ENCODE peak calls at places on chromosomes 5 and 9, in six cellular contexts. One of them, this sample, is unnamed.

GRCh38 chr5:38961691-38962090 is 112.5 kb downstream of the RICTOR start:
- DNase-seq in keratinocyte: no peak
- DNase-seq in Peyer's patch: no peak
- DNase-seq in left ventricle myocardium inferior: no peak
- DNase-seq in body of pancreas: no peak
- DNase-seq in lung: no peak
- DNase-seq in this sample: no peak

GRCh38 chr5:181059297-181060230 is 19.5 kb downstream of the BTNL9 start:
- DNase-seq in lung: no peak
- DNase-seq in body of pancreas: peak; percentile 39
- DNase-seq in keratinocyte: no peak
- DNase-seq in Peyer's patch: no peak
- DNase-seq in left ventricle myocardium inferior: no peak
- DNase-seq in this sample: no peak

GRCh38 chr5:122661496-122662180 is 113.2 kb upstream of the SNX2 start:
- DNase-seq in keratinocyte: no peak
- DNase-seq in lung: no peak
- DNase-seq in Peyer's patch: no peak
- DNase-seq in body of pancreas: no peak
- DNase-seq in left ventricle myocardium inferior: no peak
- DNase-seq in this sample: no peak

GRCh38 chr5:51479840-51480239 is 96.6 kb downstream of the ISL1 start:
- DNase-seq in keratinocyte: no peak
- DNase-seq in body of pancreas: no peak
- DNase-seq in Peyer's patch: no peak
- DNase-seq in left ventricle myocardium inferior: no peak
- DNase-seq in lung: no peak
- DNase-seq in this sample: no peak

GRCh38 chr5:169753795-169754194 is 116.7 kb downstream of the DOCK2 start:
- DNase-seq in keratinocyte: no peak
- DNase-seq in left ventricle myocardium inferior: no peak
- DNase-seq in lung: no peak
- DNase-seq in Peyer's patch: no peak
- DNase-seq in body of pancreas: no peak
- DNase-seq in this sample: no peak

GRCh38 chr5:2352101-2352861 is 399.2 kb downstream of the IRX2 start:
- DNase-seq in Peyer's patch: no peak
- DNase-seq in body of pancreas: no peak
- DNase-seq in lung: no peak
- DNase-seq in left ventricle myocardium inferior: no peak
- DNase-seq in keratinocyte: no peak
- DNase-seq in this sample: no peak

GRCh38 chr9:20584968-20585643 is 37.2 kb downstream of the MLLT3 start:
- DNase-seq in lung: no peak
- DNase-seq in body of pancreas: no peak
- DNase-seq in keratinocyte: no peak
- DNase-seq in left ventricle myocardium inferior: no peak
- DNase-seq in Peyer's patch: no peak
- DNase-seq in this sample: no peak

GRCh38 chr5:167900521-167900920 is 390.9 kb upstream of the WWC1 start:
- DNase-seq in body of pancreas: no peak
- DNase-seq in Peyer's patch: no peak
- DNase-seq in keratinocyte: no peak
- DNase-seq in lung: no peak
- DNase-seq in left ventricle myocardium inferior: no peak
- DNase-seq in this sample: no peak

GRCh38 chr5:173907686-173908371 is 19.7 kb downstream of the CPEB4 start:
- DNase-seq in keratinocyte: no peak
- DNase-seq in left ventricle myocardium inferior: no peak
- DNase-seq in body of pancreas: no peak
- DNase-seq in lung: no peak
- DNase-seq in Peyer's patch: no peak
- DNase-seq in this sample: no peak

GRCh38 chr9:136499935-136500910 is 17.4 kb upstream of the SEC16A start:
- DNase-seq in lung: no peak
- DNase-seq in left ventricle myocardium inferior: no peak
- DNase-seq in Peyer's patch: no peak
- DNase-seq in keratinocyte: no peak
- DNase-seq in body of pancreas: peak; percentile 89
- DNase-seq in this sample: no peak

GRCh38 chr5:15463231-15463630 is 36.7 kb upstream of the FBXL7 start:
- DNase-seq in keratinocyte: no peak
- DNase-seq in body of pancreas: no peak
- DNase-seq in lung: no peak
- DNase-seq in Peyer's patch: no peak
- DNase-seq in left ventricle myocardium inferior: no peak
- DNase-seq in this sample: no peak

GRCh38 chr5:124847907-124848306 is 101.5 kb upstream of the ZNF608 start:
- DNase-seq in Peyer's patch: no peak
- DNase-seq in keratinocyte: no peak
- DNase-seq in lung: no peak
- DNase-seq in body of pancreas: no peak
- DNase-seq in left ventricle myocardium inferior: no peak
- DNase-seq in this sample: no peak

GRCh38 chr5:179181988-179182387 is 121.8 kb downstream of the ZNF354C start:
- DNase-seq in body of pancreas: no peak
- DNase-seq in lung: no peak
- DNase-seq in Peyer's patch: peak; percentile 14
- DNase-seq in left ventricle myocardium inferior: no peak
- DNase-seq in keratinocyte: no peak
- DNase-seq in this sample: no peak

GRCh38 chr5:157924931-157925729 is 66.2 kb upstream of the CLINT1 start:
- DNase-seq in left ventricle myocardium inferior: no peak
- DNase-seq in lung: peak; percentile 52
- DNase-seq in Peyer's patch: no peak
- DNase-seq in body of pancreas: no peak
- DNase-seq in keratinocyte: no peak
- DNase-seq in this sample: no peak

GRCh38 chr9:84271004-84271886 is 69.3 kb downstream of the SLC28A3 start:
- DNase-seq in Peyer's patch: no peak
- DNase-seq in left ventricle myocardium inferior: peak; percentile 41
- DNase-seq in body of pancreas: peak; percentile 65
- DNase-seq in lung: no peak
- DNase-seq in keratinocyte: no peak
- DNase-seq in this sample: no peak

GRCh38 chr9:21994526-21994995 is at the start of gene CDKN2B-AS1:
- DNase-seq in body of pancreas: peak; percentile 50
- DNase-seq in keratinocyte: no peak
- DNase-seq in lung: no peak
- DNase-seq in left ventricle myocardium inferior: no peak
- DNase-seq in Peyer's patch: peak; percentile 74
- DNase-seq in this sample: peak; percentile 79

GRCh38 chr9:137160716-137161557 is 8.9 kb downstream of the LRRC26 start:
- DNase-seq in body of pancreas: no peak
- DNase-seq in left ventricle myocardium inferior: no peak
- DNase-seq in Peyer's patch: no peak
- DNase-seq in lung: no peak
- DNase-seq in keratinocyte: no peak
- DNase-seq in this sample: no peak

GRCh38 chr9:70256123-70256551 is 2.6 kb upstream of the SMC5 start:
- DNase-seq in lung: no peak
- DNase-seq in keratinocyte: peak; percentile 15
- DNase-seq in body of pancreas: peak; percentile 41
- DNase-seq in Peyer's patch: no peak
- DNase-seq in left ventricle myocardium inferior: no peak
- DNase-seq in this sample: no peak

GRCh38 chr5:177327539-177328522 is 16.1 kb upstream of the MXD3 start:
- DNase-seq in body of pancreas: peak; percentile 58
- DNase-seq in left ventricle myocardium inferior: peak; percentile 50
- DNase-seq in keratinocyte: no peak
- DNase-seq in lung: no peak
- DNase-seq in Peyer's patch: peak; percentile 37
- DNase-seq in this sample: no peak

GRCh38 chr5:134463991-134464760 is 52.5 kb upstream of the CDKN2AIPNL start:
- DNase-seq in body of pancreas: no peak
- DNase-seq in keratinocyte: no peak
- DNase-seq in lung: no peak
- DNase-seq in Peyer's patch: no peak
- DNase-seq in left ventricle myocardium inferior: no peak
- DNase-seq in this sample: no peak

GRCh38 chr5:141192110-141192725 is at the start of gene PCDHB10:
- DNase-seq in keratinocyte: no peak
- DNase-seq in body of pancreas: peak; percentile 40
- DNase-seq in lung: no peak
- DNase-seq in Peyer's patch: no peak
- DNase-seq in left ventricle myocardium inferior: no peak
- DNase-seq in this sample: peak; percentile 49

GRCh38 chr9:126671381-126671831 is 57.7 kb downstream of the LMX1B start:
- DNase-seq in lung: no peak
- DNase-seq in left ventricle myocardium inferior: peak; percentile 50
- DNase-seq in keratinocyte: no peak
- DNase-seq in Peyer's patch: no peak
- DNase-seq in body of pancreas: no peak
- DNase-seq in this sample: no peak

DNA sequence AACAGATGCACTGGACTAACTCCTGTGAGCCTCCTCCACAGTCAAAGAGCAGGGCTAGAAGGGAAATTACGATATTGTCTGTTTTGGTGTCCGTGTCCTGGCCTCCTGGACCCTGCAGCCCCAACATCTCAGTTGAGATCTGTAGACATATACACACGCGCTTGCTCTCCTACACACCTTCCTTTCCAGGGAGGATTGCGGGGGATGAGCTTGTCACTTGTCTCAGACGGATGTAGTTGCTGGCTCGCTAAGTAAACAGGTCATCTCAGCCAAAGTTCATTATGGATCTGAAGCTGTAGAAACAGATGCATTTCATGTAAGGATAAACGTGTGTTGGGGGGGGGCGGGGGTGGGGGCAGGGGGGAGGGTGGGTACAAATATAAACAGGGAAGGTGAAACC is 549.3 kb downstream of the CCDC171 start:
- DNase-seq in keratinocyte: no peak
- DNase-seq in lung: no peak
- DNase-seq in Peyer's patch: no peak
- DNase-seq in left ventricle myocardium inferior: no peak
- DNase-seq in body of pancreas: no peak
- DNase-seq in this sample: no peak
- H3K4me3 ChIP-seq in keratinocyte: no peak overlapping the region
- H3K4me3 ChIP-seq in lung: no peak overlapping the region
- H3K4me3 ChIP-seq in Peyer's patch: no peak overlapping the region
- H3K4me3 ChIP-seq in left ventricle myocardium inferior: no peak overlapping the region
- H3K4me3 ChIP-seq in body of pancreas: no peak overlapping the region
- H3K4me3 ChIP-seq in this sample: no peak overlapping the region

DNA sequence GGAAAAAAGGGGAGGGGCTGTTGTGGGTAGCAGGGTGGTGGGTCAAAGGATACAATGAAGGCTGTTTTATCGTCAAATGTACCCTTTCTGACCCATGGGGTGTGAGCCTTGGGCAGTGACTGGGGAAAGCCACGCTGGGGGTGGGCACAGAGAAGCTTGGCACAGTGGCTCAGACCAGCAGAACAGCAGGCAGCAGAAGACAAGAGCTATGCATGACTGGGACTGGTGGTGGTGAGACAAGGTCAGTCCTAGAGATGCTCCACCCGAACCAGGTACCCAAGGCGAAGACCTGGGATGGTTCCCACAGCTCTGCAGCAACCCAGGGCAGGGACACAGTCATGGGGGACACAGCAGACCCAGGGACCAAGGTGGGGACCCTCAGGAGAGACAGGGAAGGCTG is 38.3 kb downstream of the BICD2 start:
- DNase-seq in left ventricle myocardium inferior: no peak
- DNase-seq in lung: no peak
- DNase-seq in keratinocyte: no peak
- DNase-seq in Peyer's patch: no peak
- DNase-seq in body of pancreas: no peak
- DNase-seq in this sample: no peak
- H3K4me1 ChIP-seq in left ventricle myocardium inferior: peaks cover 68% of the 10 kb centered on the region
- H3K4me1 ChIP-seq in lung: peaks cover 26% of the 10 kb centered on the region
- H3K4me1 ChIP-seq in keratinocyte: peaks cover 57% of the 10 kb centered on the region
- H3K4me1 ChIP-seq in Peyer's patch: peaks cover 31% of the 10 kb centered on the region
- H3K4me1 ChIP-seq in body of pancreas: no peaks in the 10 kb centered on the region
- H3K4me1 ChIP-seq in this sample: no peaks in the 10 kb centered on the region

GRCh38 chr9:120926397-120926928 is at the start of gene TRAF1:
- DNase-seq in Peyer's patch: no peak
- DNase-seq in lung: no peak
- DNase-seq in keratinocyte: no peak
- DNase-seq in left ventricle myocardium inferior: no peak
- DNase-seq in body of pancreas: no peak
- DNase-seq in this sample: no peak
- H3K4me3 ChIP-seq in Peyer's patch: peak within 1 kb of the TSS; percentile 19
- H3K4me3 ChIP-seq in lung: no peak within 1 kb of the TSS
- H3K4me3 ChIP-seq in keratinocyte: no peak within 1 kb of the TSS
- H3K4me3 ChIP-seq in left ventricle myocardium inferior: no peak within 1 kb of the TSS
- H3K4me3 ChIP-seq in body of pancreas: no peak within 1 kb of the TSS
- H3K4me3 ChIP-seq in this sample: no peak within 1 kb of the TSS

GRCh38 chr9:123263227-123263626 is 5.2 kb downstream of the STRBP start:
- DNase-seq in left ventricle myocardium inferior: no peak
- DNase-seq in body of pancreas: no peak
- DNase-seq in lung: no peak
- DNase-seq in Peyer's patch: no peak
- DNase-seq in keratinocyte: no peak
- DNase-seq in this sample: no peak

GRCh38 chr9:123260340-123260739 is 8.0 kb downstream of the STRBP start:
- DNase-seq in Peyer's patch: no peak
- DNase-seq in lung: no peak
- DNase-seq in body of pancreas: no peak
- DNase-seq in left ventricle myocardium inferior: no peak
- DNase-seq in keratinocyte: no peak
- DNase-seq in this sample: no peak

GRCh38 chr9:123261006-123261677 is 7.2 kb downstream of the STRBP start:
- DNase-seq in keratinocyte: no peak
- DNase-seq in left ventricle myocardium inferior: no peak
- DNase-seq in body of pancreas: no peak
- DNase-seq in lung: no peak
- DNase-seq in Peyer's patch: no peak
- DNase-seq in this sample: no peak

GRCh38 chr9:123265833-123266232 is 2.6 kb downstream of the STRBP start:
- DNase-seq in lung: no peak
- DNase-seq in left ventricle myocardium inferior: no peak
- DNase-seq in body of pancreas: peak; percentile 10
- DNase-seq in Peyer's patch: no peak
- DNase-seq in keratinocyte: no peak
- DNase-seq in this sample: no peak

DNA sequence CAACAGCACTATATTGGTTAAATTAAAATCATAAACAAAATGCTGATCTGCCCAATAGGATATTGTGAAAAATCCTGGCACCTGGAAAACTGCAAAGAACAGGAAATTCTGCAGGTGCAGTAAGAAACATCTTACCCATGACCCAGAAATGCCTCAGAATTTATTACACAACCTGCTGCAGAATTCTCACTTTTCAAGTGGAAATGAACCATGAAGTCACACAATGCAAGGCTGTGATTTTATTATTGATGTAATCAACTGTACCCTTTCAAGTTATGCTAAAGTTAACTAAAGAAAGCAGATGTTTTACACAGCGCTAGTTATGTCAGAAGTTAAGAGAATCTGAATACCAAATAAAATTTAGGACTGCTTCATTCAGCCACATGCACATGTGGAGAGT is 6.0 kb downstream of the STRBP start:
- DNase-seq in lung: no peak
- DNase-seq in body of pancreas: no peak
- DNase-seq in left ventricle myocardium inferior: no peak
- DNase-seq in Peyer's patch: no peak
- DNase-seq in keratinocyte: no peak
- DNase-seq in this sample: no peak
- H3K4me1 ChIP-seq in lung: peaks cover 3% of the 10 kb centered on the region
- H3K4me1 ChIP-seq in body of pancreas: peaks cover 36% of the 10 kb centered on the region
- H3K4me1 ChIP-seq in left ventricle myocardium inferior: peaks cover 3% of the 10 kb centered on the region
- H3K4me1 ChIP-seq in Peyer's patch: no peaks in the 10 kb centered on the region
- H3K4me1 ChIP-seq in keratinocyte: no peaks in the 10 kb centered on the region
- H3K4me1 ChIP-seq in this sample: peaks cover 27% of the 10 kb centered on the region